ENCODE peak calls at places on chromosomes 13 and 19, in eight cellular contexts. Z is heart left ventricle; C is sciatic nerve; R is effector memory CD8-positive, alpha-beta T cell; D is stimulated activated naive CD8-positive, alpha-beta T cell treated with anti-CD3 and anti-CD28 coated beads, Interleukin-15, amount 100 ng/mL, for 72 hours; X is left cardiac atrium; F is HCT116; V is K562. Y is an unnamed sample.

GRCh38 chr19:54677217-54677616 is 14.4 kb downstream of the LILRB4 start:
- ATAC-seq in Z (no peak), C (no peak), R (no peak), D (no peak), X (no peak), F (no peak), V (peak; percentile 85), Y (no peak)

GRCh38 chr13:91450913-91451312 is 52.5 kb downstream of the GPC5 start:
- ATAC-seq in Z (no peak), C (no peak), R (no peak), D (no peak), X (no peak), F (no peak), V (no peak), Y (no peak)

GRCh38 chr13:24528816-24529398 is 16.3 kb upstream of the PARP4 start:
- ATAC-seq in Z (no peak), C (no peak), R (no peak), D (no peak), X (no peak), F (no peak), V (no peak), Y (no peak)

GRCh38 chr13:51357928-51358595 is 18.6 kb downstream of the SERPINE3 start:
- ATAC-seq in Z (no peak), C (no peak), R (no peak), D (no peak), X (no peak), F (no peak), V (no peak), Y (no peak)

GRCh38 chr13:107900775-107901174 is 314.6 kb downstream of the LIG4 start:
- ATAC-seq in Z (no peak), C (no peak), R (no peak), D (no peak), X (no peak), F (no peak), V (peak; percentile 49), Y (no peak)

GRCh38 chr19:40596608-40597328 is 4.4 kb upstream of the LTBP4 start:
- ATAC-seq in Z (peak; percentile 20), C (no peak), R (no peak), D (no peak), X (peak; percentile 16), F (peak; percentile 47), V (peak; percentile 69), Y (no peak)

GRCh38 chr13:88450515-88450914 is 779.3 kb downstream of the SLITRK5 start:
- ATAC-seq in Z (no peak), C (no peak), R (no peak), D (no peak), X (no peak), F (no peak), V (no peak), Y (no peak)

GRCh38 chr13:65592757-65593156 is 1637.4 kb downstream of the PCDH9 start:
- ATAC-seq in Z (no peak), C (no peak), R (no peak), D (no peak), X (no peak), F (no peak), V (no peak), Y (no peak)

GRCh38 chr13:39185326-39185725 is 147.1 kb downstream of the NHLRC3 start:
- ATAC-seq in Z (peak; percentile 50), C (peak; percentile 87), R (no peak), D (no peak), X (peak; percentile 76), F (no peak), V (no peak), Y (no peak)

GRCh38 chr19:4701557-4701956 is 22.1 kb downstream of the DPP9 start:
- ATAC-seq in Z (no peak), C (no peak), R (no peak), D (no peak), X (no peak), F (no peak), V (no peak), Y (no peak)

GRCh38 chr13:35979378-35979911 is 151.7 kb downstream of the DCLK1 start:
- ATAC-seq in Z (peak; percentile 84), C (peak; percentile 92), R (no peak), D (no peak), X (peak; percentile 85), F (no peak), V (no peak), Y (peak; percentile 76)

GRCh38 chr19:18173054-18173571 is 500 bp upstream of the IFI30 start:
- ATAC-seq in Z (peak; percentile 41), C (peak; percentile 57), R (peak; percentile 10), D (no peak), X (peak; percentile 12), F (no peak), V (no peak), Y (peak; percentile 3)

GRCh38 chr13:66139701-66140100 is 1090.4 kb downstream of the PCDH9 start:
- ATAC-seq in Z (no peak), C (no peak), R (no peak), D (no peak), X (no peak), F (no peak), V (no peak), Y (no peak)

GRCh38 chr19:19480688-19481087 is 34.7 kb downstream of the TSSK6 start:
- ATAC-seq in Z (no peak), C (no peak), R (no peak), D (peak; percentile 90), X (no peak), F (no peak), V (no peak), Y (no peak)

GRCh38 chr13:48640767-48641166 is 13.0 kb upstream of the CYSLTR2 start:
- ATAC-seq in Z (no peak), C (no peak), R (no peak), D (no peak), X (no peak), F (no peak), V (no peak), Y (no peak)

GRCh38 chr19:29965529-29965928 is 23.5 kb downstream of the URI1 start:
- ATAC-seq in Z (no peak), C (no peak), R (no peak), D (no peak), X (no peak), F (no peak), V (no peak), Y (no peak)

GRCh38 chr13:106096661-106097092 is 438.8 kb downstream of the EFNB2 start:
- ATAC-seq in Z (no peak), C (no peak), R (no peak), D (no peak), X (no peak), F (peak; percentile 77), V (no peak), Y (peak; percentile 34)

GRCh38 chr19:29482855-29483640 is 42.7 kb upstream of the VSTM2B start:
- ATAC-seq in Z (no peak), C (no peak), R (no peak), D (no peak), X (no peak), F (no peak), V (no peak), Y (no peak)

GRCh38 chr13:23995283-23996073 is 98.2 kb upstream of the C1QTNF9B start:
- ATAC-seq in Z (peak; percentile 85), C (peak; percentile 20), R (no peak), D (no peak), X (no peak), F (no peak), V (no peak), Y (no peak)

GRCh38 chr19:1884719-1885334 is 469 bp downstream of the ABHD17A start:
- ATAC-seq in Z (no peak), C (no peak), R (no peak), D (peak; percentile 3), X (peak; percentile 6), F (peak; percentile 37), V (peak; percentile 4), Y (peak; percentile 5)

GRCh38 chr13:79621902-79622301 is 140.9 kb downstream of the NDFIP2 start:
- ATAC-seq in Z (no peak), C (no peak), R (no peak), D (no peak), X (no peak), F (no peak), V (no peak), Y (peak; percentile 90)

GRCh38 chr13:53921473-53921872 is 892.9 kb downstream of the OLFM4 start:
- ATAC-seq in Z (no peak), C (no peak), R (no peak), D (peak; percentile 31), X (no peak), F (no peak), V (no peak), Y (no peak)

GRCh38 chr19:56076413-56076998 is 44.6 kb downstream of the ZNF787 start:
- ATAC-seq in Z (peak; percentile 43), C (peak; percentile 62), R (peak; percentile 35), D (no peak), X (peak; percentile 32), F (peak; percentile 82), V (peak; percentile 86), Y (peak; percentile 44)

GRCh38 chr19:11887247-11887617 is 350 bp upstream of the ZNF69 start:
- ATAC-seq in Z (peak; percentile 34), C (peak; percentile 63), R (no peak), D (peak; percentile 10), X (peak; percentile 9), F (no peak), V (peak; percentile 16), Y (no peak)

GRCh38 chr13:33637978-33638743 is 179.8 kb upstream of the RFC3 start:
- ATAC-seq in Z (no peak), C (no peak), R (no peak), D (no peak), X (no peak), F (no peak), V (no peak), Y (peak; percentile 74)

GRCh38 chr13:111183959-111184684 is 69.0 kb downstream of the ARHGEF7 start:
- ATAC-seq in Z (no peak), C (peak; percentile 14), R (no peak), D (peak; percentile 10), X (no peak), F (no peak), V (no peak), Y (no peak)

GRCh38 chr19:13932911-13933393 is 5.3 kb downstream of the PODNL1 start:
- ATAC-seq in Z (no peak), C (no peak), R (no peak), D (no peak), X (no peak), F (no peak), V (no peak), Y (no peak)

GRCh38 chr13:70523622-70524021 is 415.4 kb upstream of the KLHL1 start:
- ATAC-seq in Z (no peak), C (peak; percentile 62), R (no peak), D (no peak), X (no peak), F (no peak), V (no peak), Y (no peak)

GRCh38 chr13:110455444-110455843 is 106.1 kb downstream of the RAB20 start:
- ATAC-seq in Z (peak; percentile 23), C (peak; percentile 9), R (no peak), D (no peak), X (no peak), F (no peak), V (no peak), Y (no peak)

GRCh38 chr13:99575376-99575775 is 74.1 kb downstream of the TM9SF2 start:
- ATAC-seq in Z (no peak), C (no peak), R (no peak), D (no peak), X (no peak), F (peak; percentile 31), V (peak; percentile 35), Y (peak; percentile 48)

GRCh38 chr13:73938375-73939070 is 195.7 kb downstream of the KLF12 start:
- ATAC-seq in Z (no peak), C (no peak), R (no peak), D (no peak), X (no peak), F (peak; percentile 53), V (no peak), Y (peak; percentile 54)

GRCh38 chr13:104586010-104586746 is 1520.0 kb upstream of the SLC10A2 start:
- ATAC-seq in Z (no peak), C (no peak), R (no peak), D (no peak), X (no peak), F (no peak), V (no peak), Y (no peak)

GRCh38 chr19:44840811-44841210 is 5.3 kb upstream of the NECTIN2 start:
- ATAC-seq in Z (no peak), C (no peak), R (no peak), D (no peak), X (no peak), F (no peak), V (no peak), Y (no peak)

GRCh38 chr13:28820099-28821051 is at the start of gene MTUS2:
- ATAC-seq in Z (peak; percentile 53), C (no peak), R (peak; percentile 54), D (peak; percentile 65), X (peak; percentile 41), F (no peak), V (no peak), Y (no peak)

Y was measured in esophagus mucosa.